ENCODE peak calls at places on chromosomes 11 and 22, in ten cellular contexts. O is posterior cingulate gyrus, R is HEK293T, X is nucleus accumbens, P is AG04450, C is mucosa of gallbladder, S is hypothalamus, L is COR-L47, H is Kasumi-1, K is T47D. M is an unnamed sample.

GRCh38 chr11:99020324-99021225 is at the start of gene CNTN5:
- DNase-seq in O (peak; percentile 64), R (peak; percentile 10), X (peak; percentile 40), P (no peak), C (no peak), S (no peak), L (peak; percentile 94), H (peak; percentile 27), K (no peak), M (no peak)

GRCh38 chr22:49032821-49033220 is 794.9 kb downstream of the BRD1 start:
- DNase-seq in O (no peak), R (no peak), X (no peak), P (no peak), C (no peak), S (no peak), L (no peak), H (no peak), K (no peak), M (no peak)

GRCh38 chr22:19626666-19627065 is 87.6 kb upstream of the SEPTIN5 start:
- DNase-seq in O (no peak), R (no peak), X (no peak), P (no peak), C (no peak), S (no peak), L (no peak), H (no peak), K (no peak), M (no peak)

GRCh38 chr11:128581908-128582307 is 5.5 kb downstream of the ETS1 start:
- DNase-seq in O (no peak), R (no peak), X (no peak), P (no peak), C (no peak), S (no peak), L (no peak), H (no peak), K (no peak), M (peak; percentile 2)

GRCh38 chr22:30598986-30599385 is 7.3 kb upstream of the PES1 start:
- DNase-seq in O (no peak), R (no peak), X (no peak), P (no peak), C (no peak), S (no peak), L (no peak), H (no peak), K (no peak), M (no peak)

GRCh38 chr22:45604239-45604711 is 67.4 kb upstream of the ATXN10 start:
- DNase-seq in O (no peak), R (no peak), X (no peak), P (no peak), C (no peak), S (no peak), L (no peak), H (no peak), K (no peak), M (no peak)

GRCh38 chr11:78244080-78244479 is 55.4 kb downstream of the USP35 start:
- DNase-seq in O (no peak), R (no peak), X (no peak), P (no peak), C (no peak), S (no peak), L (no peak), H (no peak), K (no peak), M (no peak)

GRCh38 chr11:74020537-74020936 is 11.7 kb upstream of the UCP3 start:
- DNase-seq in O (no peak), R (no peak), X (no peak), P (no peak), C (no peak), S (no peak), L (no peak), H (peak; percentile 15), K (no peak), M (no peak)

GRCh38 chr11:9922806-9923205 is 258.9 kb downstream of the SWAP70 start:
- DNase-seq in O (no peak), R (no peak), X (no peak), P (no peak), C (no peak), S (no peak), L (no peak), H (no peak), K (no peak), M (no peak)

GRCh38 chr11:19345519-19345847 is 104.7 kb upstream of the E2F8 start:
- DNase-seq in O (peak; percentile 60), R (no peak), X (no peak), P (no peak), C (no peak), S (peak; percentile 17), L (peak; percentile 8), H (no peak), K (no peak), M (no peak)

GRCh38 chr11:18196532-18196931 is 23.9 kb downstream of the MRGPRX4 start:
- DNase-seq in O (no peak), R (no peak), X (no peak), P (no peak), C (no peak), S (no peak), L (no peak), H (no peak), K (no peak), M (no peak)

GRCh38 chr11:116603783-116604323 is 168.9 kb downstream of the BUD13 start:
- DNase-seq in O (no peak), R (no peak), X (no peak), P (no peak), C (no peak), S (no peak), L (no peak), H (no peak), K (no peak), M (no peak)

GRCh38 chr11:74371269-74372039 is 26.8 kb downstream of the PGM2L1 start:
- DNase-seq in O (no peak), R (no peak), X (no peak), P (no peak), C (no peak), S (no peak), L (peak; percentile 16), H (no peak), K (no peak), M (no peak)

GRCh38 chr22:19955241-19956128 is 13.9 kb upstream of the TXNRD2 start:
- DNase-seq in O (no peak), R (no peak), X (no peak), P (no peak), C (no peak), S (no peak), L (no peak), H (peak; percentile 61), K (no peak), M (no peak)

GRCh38 chr11:124538019-124538418 is 5.4 kb downstream of the OR8B12 start:
- DNase-seq in O (no peak), R (no peak), X (no peak), P (peak; percentile 10), C (no peak), S (no peak), L (no peak), H (no peak), K (no peak), M (peak; percentile 12)

GRCh38 chr22:24429411-24430365 is 2.3 kb downstream of the ADORA2A start:
- DNase-seq in O (no peak), R (no peak), X (no peak), P (no peak), C (peak; percentile 42), S (no peak), L (peak; percentile 68), H (peak; percentile 8), K (no peak), M (no peak)